ENCODE peak calls at places on chromosome 13, in ten cellular contexts. One of them, this sample, is unnamed.

GRCh38 chr13:42593719-42594012 is 19.7 kb downstream of the TNFSF11 start:
- DNase-seq in PC-9: no peak
- DNase-seq in brain microvascular endothelial cell: no peak
- DNase-seq in astrocyte of the spinal cord: no peak
- DNase-seq in neural crest cell: no peak
- DNase-seq in progenitor cell of endocrine pancreas: no peak
- DNase-seq in right atrium auricular region: no peak
- DNase-seq in colonic mucosa: no peak
- DNase-seq in CD8-positive, alpha-beta T cell: no peak
- DNase-seq in MM.1S: no peak
- DNase-seq in this sample: no peak

GRCh38 chr13:33284016-33284415 is 1.5 kb downstream of the STARD13 start:
- DNase-seq in PC-9: no peak
- DNase-seq in brain microvascular endothelial cell: peak
- DNase-seq in astrocyte of the spinal cord: peak
- DNase-seq in neural crest cell: no peak
- DNase-seq in progenitor cell of endocrine pancreas: no peak
- DNase-seq in right atrium auricular region: no peak
- DNase-seq in colonic mucosa: no peak
- DNase-seq in CD8-positive, alpha-beta T cell: no peak
- DNase-seq in MM.1S: no peak
- DNase-seq in this sample: no peak

GRCh38 chr13:20272571-20273171 is 40.6 kb upstream of the GJB6 start:
- DNase-seq in PC-9: no peak
- DNase-seq in brain microvascular endothelial cell: no peak
- DNase-seq in astrocyte of the spinal cord: no peak
- DNase-seq in neural crest cell: no peak
- DNase-seq in progenitor cell of endocrine pancreas: no peak
- DNase-seq in right atrium auricular region: no peak
- DNase-seq in colonic mucosa: no peak
- DNase-seq in CD8-positive, alpha-beta T cell: no peak
- DNase-seq in MM.1S: no peak
- DNase-seq in this sample: no peak

GRCh38 chr13:88622362-88622973 is 951.3 kb downstream of the SLITRK5 start:
- DNase-seq in PC-9: no peak
- DNase-seq in brain microvascular endothelial cell: no peak
- DNase-seq in astrocyte of the spinal cord: no peak
- DNase-seq in neural crest cell: no peak
- DNase-seq in progenitor cell of endocrine pancreas: no peak
- DNase-seq in right atrium auricular region: no peak
- DNase-seq in colonic mucosa: no peak
- DNase-seq in CD8-positive, alpha-beta T cell: peak
- DNase-seq in MM.1S: peak
- DNase-seq in this sample: no peak

GRCh38 chr13:26075498-26075897 is 23.7 kb upstream of the SHISA2 start:
- DNase-seq in PC-9: no peak
- DNase-seq in brain microvascular endothelial cell: no peak
- DNase-seq in astrocyte of the spinal cord: peak
- DNase-seq in neural crest cell: no peak
- DNase-seq in progenitor cell of endocrine pancreas: no peak
- DNase-seq in right atrium auricular region: no peak
- DNase-seq in colonic mucosa: no peak
- DNase-seq in CD8-positive, alpha-beta T cell: no peak
- DNase-seq in MM.1S: no peak
- DNase-seq in this sample: no peak

GRCh38 chr13:30355405-30355741 is 48.0 kb upstream of the KATNAL1 start:
- DNase-seq in PC-9: no peak
- DNase-seq in brain microvascular endothelial cell: no peak
- DNase-seq in astrocyte of the spinal cord: no peak
- DNase-seq in neural crest cell: peak
- DNase-seq in progenitor cell of endocrine pancreas: peak
- DNase-seq in right atrium auricular region: no peak
- DNase-seq in colonic mucosa: no peak
- DNase-seq in CD8-positive, alpha-beta T cell: peak
- DNase-seq in MM.1S: no peak
- DNase-seq in this sample: no peak

GRCh38 chr13:112397108-112397507 is 21.0 kb downstream of the SPACA7 start:
- DNase-seq in PC-9: no peak
- DNase-seq in brain microvascular endothelial cell: no peak
- DNase-seq in astrocyte of the spinal cord: no peak
- DNase-seq in neural crest cell: no peak
- DNase-seq in progenitor cell of endocrine pancreas: no peak
- DNase-seq in right atrium auricular region: no peak
- DNase-seq in colonic mucosa: no peak
- DNase-seq in CD8-positive, alpha-beta T cell: no peak
- DNase-seq in MM.1S: no peak
- DNase-seq in this sample: no peak

GRCh38 chr13:110444226-110444653 is 117.3 kb downstream of the RAB20 start:
- DNase-seq in PC-9: peak
- DNase-seq in brain microvascular endothelial cell: peak
- DNase-seq in astrocyte of the spinal cord: peak
- DNase-seq in neural crest cell: no peak
- DNase-seq in progenitor cell of endocrine pancreas: no peak
- DNase-seq in right atrium auricular region: no peak
- DNase-seq in colonic mucosa: no peak
- DNase-seq in CD8-positive, alpha-beta T cell: no peak
- DNase-seq in MM.1S: peak
- DNase-seq in this sample: peak

GRCh38 chr13:43145556-43145955 is 122.2 kb downstream of the DNAJC15 start:
- DNase-seq in PC-9: no peak
- DNase-seq in brain microvascular endothelial cell: no peak
- DNase-seq in astrocyte of the spinal cord: no peak
- DNase-seq in neural crest cell: no peak
- DNase-seq in progenitor cell of endocrine pancreas: no peak
- DNase-seq in right atrium auricular region: no peak
- DNase-seq in colonic mucosa: no peak
- DNase-seq in CD8-positive, alpha-beta T cell: no peak
- DNase-seq in MM.1S: no peak
- DNase-seq in this sample: no peak

GRCh38 chr13:27170521-27171243 is 929 bp downstream of the USP12 start:
- DNase-seq in PC-9: peak
- DNase-seq in brain microvascular endothelial cell: no peak
- DNase-seq in astrocyte of the spinal cord: peak
- DNase-seq in neural crest cell: peak
- DNase-seq in progenitor cell of endocrine pancreas: peak
- DNase-seq in right atrium auricular region: no peak
- DNase-seq in colonic mucosa: peak
- DNase-seq in CD8-positive, alpha-beta T cell: peak
- DNase-seq in MM.1S: no peak
- DNase-seq in this sample: no peak

GRCh38 chr13:27170221-27170520 is 1.4 kb downstream of the USP12 start:
- DNase-seq in PC-9: peak
- DNase-seq in brain microvascular endothelial cell: peak
- DNase-seq in astrocyte of the spinal cord: no peak
- DNase-seq in neural crest cell: no peak
- DNase-seq in progenitor cell of endocrine pancreas: no peak
- DNase-seq in right atrium auricular region: no peak
- DNase-seq in colonic mucosa: no peak
- DNase-seq in CD8-positive, alpha-beta T cell: no peak
- DNase-seq in MM.1S: no peak
- DNase-seq in this sample: no peak

GRCh38 chr13:27171244-27171829 is at the start of gene USP12:
- DNase-seq in PC-9: no peak
- DNase-seq in brain microvascular endothelial cell: no peak
- DNase-seq in astrocyte of the spinal cord: no peak
- DNase-seq in neural crest cell: peak
- DNase-seq in progenitor cell of endocrine pancreas: peak
- DNase-seq in right atrium auricular region: no peak
- DNase-seq in colonic mucosa: no peak
- DNase-seq in CD8-positive, alpha-beta T cell: peak
- DNase-seq in MM.1S: peak
- DNase-seq in this sample: peak

GRCh38 chr13:27172495-27172842 is 858 bp upstream of the USP12 start:
- DNase-seq in PC-9: peak
- DNase-seq in brain microvascular endothelial cell: peak
- DNase-seq in astrocyte of the spinal cord: no peak
- DNase-seq in neural crest cell: no peak
- DNase-seq in progenitor cell of endocrine pancreas: no peak
- DNase-seq in right atrium auricular region: no peak
- DNase-seq in colonic mucosa: no peak
- DNase-seq in CD8-positive, alpha-beta T cell: no peak
- DNase-seq in MM.1S: no peak
- DNase-seq in this sample: no peak

DNA sequence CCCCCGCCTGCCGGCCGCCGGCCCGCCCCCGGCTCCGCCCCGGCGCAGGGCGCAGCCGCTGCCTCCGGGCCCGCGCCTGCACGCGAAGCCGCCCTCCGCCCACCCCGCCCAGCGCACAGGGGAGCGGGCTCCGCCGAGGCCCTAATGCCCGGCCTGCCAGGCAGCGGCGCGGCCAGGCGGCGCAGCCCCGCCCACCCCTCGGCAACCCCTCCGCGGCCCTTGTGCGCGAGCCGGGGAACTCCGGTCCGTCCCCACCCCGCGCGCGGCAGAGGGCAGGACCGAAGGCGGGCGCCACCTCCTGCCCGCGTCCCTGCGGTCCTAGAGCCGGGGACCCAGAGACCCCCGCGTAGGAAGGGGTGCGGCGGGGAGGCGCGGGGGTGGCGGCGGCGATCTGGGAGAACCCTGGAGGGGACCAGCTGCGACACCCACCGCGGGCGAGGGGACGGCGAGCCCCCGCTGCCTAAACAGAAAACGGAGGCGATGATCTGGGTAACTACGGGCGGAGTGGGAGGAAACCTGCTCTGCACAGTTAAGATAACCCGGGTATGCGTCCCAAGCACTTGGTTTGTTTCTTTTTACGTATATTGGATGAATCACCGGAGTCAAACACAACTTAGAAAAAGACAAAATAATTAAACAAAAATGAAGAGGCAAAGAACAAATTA is 351 bp upstream of the USP12 start:
- DNase-seq in PC-9: peak
- DNase-seq in brain microvascular endothelial cell: peak
- DNase-seq in astrocyte of the spinal cord: peak
- DNase-seq in neural crest cell: peak
- DNase-seq in progenitor cell of endocrine pancreas: peak
- DNase-seq in right atrium auricular region: peak
- DNase-seq in colonic mucosa: peak
- DNase-seq in CD8-positive, alpha-beta T cell: peak
- DNase-seq in MM.1S: peak
- DNase-seq in this sample: peak
- TF ChIP-seq CTCF in PC-9: no peak
- TF ChIP-seq CTCF in brain microvascular endothelial cell: no peak
- TF ChIP-seq CTCF in astrocyte of the spinal cord: no peak
- TF ChIP-seq CTCF in neural crest cell: no peak
- TF ChIP-seq CTCF in progenitor cell of endocrine pancreas: peak
- TF ChIP-seq CTCF in right atrium auricular region: peak
- TF ChIP-seq CTCF in colonic mucosa: peak
- TF ChIP-seq CTCF in CD8-positive, alpha-beta T cell: no peak
- TF ChIP-seq CTCF in MM.1S: no peak
- TF ChIP-seq CTCF in this sample: no peak

GRCh38 chr13:109276261-109276660 is 510.1 kb downstream of the IRS2 start:
- DNase-seq in PC-9: no peak
- DNase-seq in brain microvascular endothelial cell: no peak
- DNase-seq in astrocyte of the spinal cord: no peak
- DNase-seq in neural crest cell: no peak
- DNase-seq in progenitor cell of endocrine pancreas: no peak
- DNase-seq in right atrium auricular region: no peak
- DNase-seq in colonic mucosa: no peak
- DNase-seq in CD8-positive, alpha-beta T cell: no peak
- DNase-seq in MM.1S: no peak
- DNase-seq in this sample: no peak

GRCh38 chr13:109274188-109274821 is 512.1 kb downstream of the IRS2 start:
- DNase-seq in PC-9: peak
- DNase-seq in brain microvascular endothelial cell: peak
- DNase-seq in astrocyte of the spinal cord: peak
- DNase-seq in neural crest cell: no peak
- DNase-seq in progenitor cell of endocrine pancreas: no peak
- DNase-seq in right atrium auricular region: no peak
- DNase-seq in colonic mucosa: no peak
- DNase-seq in CD8-positive, alpha-beta T cell: no peak
- DNase-seq in MM.1S: no peak
- DNase-seq in this sample: no peak

GRCh38 chr13:109273326-109273751 is 513.0 kb downstream of the IRS2 start:
- DNase-seq in PC-9: peak
- DNase-seq in brain microvascular endothelial cell: peak
- DNase-seq in astrocyte of the spinal cord: peak
- DNase-seq in neural crest cell: no peak
- DNase-seq in progenitor cell of endocrine pancreas: no peak
- DNase-seq in right atrium auricular region: no peak
- DNase-seq in colonic mucosa: no peak
- DNase-seq in CD8-positive, alpha-beta T cell: no peak
- DNase-seq in MM.1S: no peak
- DNase-seq in this sample: no peak

GRCh38 chr13:109275390-109275789 is 511.0 kb downstream of the IRS2 start:
- DNase-seq in PC-9: no peak
- DNase-seq in brain microvascular endothelial cell: no peak
- DNase-seq in astrocyte of the spinal cord: no peak
- DNase-seq in neural crest cell: no peak
- DNase-seq in progenitor cell of endocrine pancreas: no peak
- DNase-seq in right atrium auricular region: no peak
- DNase-seq in colonic mucosa: no peak
- DNase-seq in CD8-positive, alpha-beta T cell: no peak
- DNase-seq in MM.1S: no peak
- DNase-seq in this sample: no peak

GRCh38 chr13:109275848-109276247 is 510.5 kb downstream of the IRS2 start:
- DNase-seq in PC-9: no peak
- DNase-seq in brain microvascular endothelial cell: no peak
- DNase-seq in astrocyte of the spinal cord: peak
- DNase-seq in neural crest cell: no peak
- DNase-seq in progenitor cell of endocrine pancreas: no peak
- DNase-seq in right atrium auricular region: no peak
- DNase-seq in colonic mucosa: no peak
- DNase-seq in CD8-positive, alpha-beta T cell: no peak
- DNase-seq in MM.1S: no peak
- DNase-seq in this sample: peak
- TF ChIP-seq CTCF in PC-9: peak
- TF ChIP-seq CTCF in brain microvascular endothelial cell: peak
- TF ChIP-seq CTCF in astrocyte of the spinal cord: peak
- TF ChIP-seq CTCF in neural crest cell: peak
- TF ChIP-seq CTCF in progenitor cell of endocrine pancreas: peak
- TF ChIP-seq CTCF in right atrium auricular region: peak
- TF ChIP-seq CTCF in colonic mucosa: peak
- TF ChIP-seq CTCF in CD8-positive, alpha-beta T cell: no peak
- TF ChIP-seq CTCF in MM.1S: no peak
- TF ChIP-seq CTCF in this sample: no peak

GRCh38 chr13:44197791-44198770 is 175.5 kb upstream of the SERP2 start:
- DNase-seq in PC-9: peak
- DNase-seq in brain microvascular endothelial cell: peak
- DNase-seq in astrocyte of the spinal cord: peak
- DNase-seq in neural crest cell: no peak
- DNase-seq in progenitor cell of endocrine pancreas: no peak
- DNase-seq in right atrium auricular region: no peak
- DNase-seq in colonic mucosa: no peak
- DNase-seq in CD8-positive, alpha-beta T cell: no peak
- DNase-seq in MM.1S: peak
- DNase-seq in this sample: no peak
- TF ChIP-seq CTCF in PC-9: no peak
- TF ChIP-seq CTCF in brain microvascular endothelial cell: no peak
- TF ChIP-seq CTCF in astrocyte of the spinal cord: no peak
- TF ChIP-seq CTCF in neural crest cell: no peak
- TF ChIP-seq CTCF in progenitor cell of endocrine pancreas: no peak
- TF ChIP-seq CTCF in right atrium auricular region: no peak
- TF ChIP-seq CTCF in colonic mucosa: no peak
- TF ChIP-seq CTCF in CD8-positive, alpha-beta T cell: no peak
- TF ChIP-seq CTCF in MM.1S: no peak
- TF ChIP-seq CTCF in this sample: no peak

DNA sequence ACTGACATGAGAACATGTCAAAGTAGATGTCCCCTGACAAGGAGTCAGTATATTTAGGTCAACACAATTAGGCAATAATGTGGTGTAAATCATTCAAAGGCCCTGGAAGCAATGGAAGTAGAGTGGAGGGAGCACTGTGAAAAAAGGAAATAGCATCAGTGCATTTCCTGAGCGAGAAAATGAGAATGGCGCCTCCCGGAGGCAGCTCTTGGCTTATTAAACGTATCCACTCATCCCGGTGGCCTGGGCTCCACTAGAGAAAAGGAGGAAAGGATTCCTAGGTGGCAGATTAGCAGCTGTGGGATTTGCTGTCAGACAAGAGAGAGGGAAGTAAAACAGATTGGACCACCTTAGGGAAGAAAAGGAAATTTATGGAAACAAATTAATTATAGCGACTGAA is 173.7 kb upstream of the TMTC4 start:
- DNase-seq in PC-9: no peak
- DNase-seq in brain microvascular endothelial cell: no peak
- DNase-seq in astrocyte of the spinal cord: no peak
- DNase-seq in neural crest cell: no peak
- DNase-seq in progenitor cell of endocrine pancreas: no peak
- DNase-seq in right atrium auricular region: no peak
- DNase-seq in colonic mucosa: no peak
- DNase-seq in CD8-positive, alpha-beta T cell: no peak
- DNase-seq in MM.1S: no peak
- DNase-seq in this sample: no peak
- TF ChIP-seq CTCF in PC-9: no peak
- TF ChIP-seq CTCF in brain microvascular endothelial cell: no peak
- TF ChIP-seq CTCF in astrocyte of the spinal cord: peak
- TF ChIP-seq CTCF in neural crest cell: no peak
- TF ChIP-seq CTCF in progenitor cell of endocrine pancreas: no peak
- TF ChIP-seq CTCF in right atrium auricular region: no peak
- TF ChIP-seq CTCF in colonic mucosa: no peak
- TF ChIP-seq CTCF in CD8-positive, alpha-beta T cell: no peak
- TF ChIP-seq CTCF in MM.1S: no peak
- TF ChIP-seq CTCF in this sample: no peak